ENCODE peak calls at places on chromosomes 3 and 15, in five cellular contexts. F, R, A, I and S are unnamed samples.

GRCh38 chr15:100189849-100190248 is 151.9 kb downstream of the ADAMTS17 start:
- DNase-seq in F (no peak), R (no peak), A (no peak), I (no peak), S (no peak)

GRCh38 chr15:53978248-53978906 is at the start of gene UNC13C:
- DNase-seq in F (peak; percentile 7), R (peak; percentile 25), A (no peak), I (peak; percentile 21), S (no peak)

GRCh38 chr3:68055238-68055637 is 400.8 kb upstream of the SUCLG2 start:
- DNase-seq in F (no peak), R (no peak), A (no peak), I (no peak), S (no peak)

GRCh38 chr3:123576119-123576518 is 8.7 kb downstream of the HACD2 start:
- DNase-seq in F (no peak), R (peak; percentile 67), A (no peak), I (no peak), S (no peak)

GRCh38 chr3:112519424-112520001 is 20.2 kb upstream of the BTLA start:
- DNase-seq in F (peak; percentile 14), R (peak; percentile 79), A (peak; percentile 36), I (peak; percentile 73), S (peak; percentile 79)

GRCh38 chr3:51024765-51025681 is 350.3 kb downstream of the DOCK3 start:
- DNase-seq in F (peak; percentile 60), R (no peak), A (no peak), I (no peak), S (peak; percentile 15)

GRCh38 chr3:102531686-102532085 is 96.9 kb downstream of the ZPLD1 start:
- DNase-seq in F (no peak), R (no peak), A (no peak), I (no peak), S (no peak)

GRCh38 chr15:34336333-34336732 is 1.2 kb downstream of the SLC12A6 start:
- DNase-seq in F (peak; percentile 24), R (no peak), A (no peak), I (no peak), S (no peak)

GRCh38 chr15:48250640-48251076 is 44.6 kb downstream of the SLC12A1 start:
- DNase-seq in F (peak; percentile 12), R (peak; percentile 83), A (peak; percentile 56), I (peak; percentile 67), S (peak; percentile 26)

GRCh38 chr15:41417418-41417811 is 520 bp downstream of the RTF1 start:
- DNase-seq in F (peak; percentile 45), R (peak; percentile 53), A (no peak), I (peak; percentile 16), S (no peak)

GRCh38 chr3:42711491-42712343 is 9.1 kb upstream of the HHATL start:
- DNase-seq in F (no peak), R (peak; percentile 17), A (no peak), I (peak; percentile 12), S (no peak)

DNA sequence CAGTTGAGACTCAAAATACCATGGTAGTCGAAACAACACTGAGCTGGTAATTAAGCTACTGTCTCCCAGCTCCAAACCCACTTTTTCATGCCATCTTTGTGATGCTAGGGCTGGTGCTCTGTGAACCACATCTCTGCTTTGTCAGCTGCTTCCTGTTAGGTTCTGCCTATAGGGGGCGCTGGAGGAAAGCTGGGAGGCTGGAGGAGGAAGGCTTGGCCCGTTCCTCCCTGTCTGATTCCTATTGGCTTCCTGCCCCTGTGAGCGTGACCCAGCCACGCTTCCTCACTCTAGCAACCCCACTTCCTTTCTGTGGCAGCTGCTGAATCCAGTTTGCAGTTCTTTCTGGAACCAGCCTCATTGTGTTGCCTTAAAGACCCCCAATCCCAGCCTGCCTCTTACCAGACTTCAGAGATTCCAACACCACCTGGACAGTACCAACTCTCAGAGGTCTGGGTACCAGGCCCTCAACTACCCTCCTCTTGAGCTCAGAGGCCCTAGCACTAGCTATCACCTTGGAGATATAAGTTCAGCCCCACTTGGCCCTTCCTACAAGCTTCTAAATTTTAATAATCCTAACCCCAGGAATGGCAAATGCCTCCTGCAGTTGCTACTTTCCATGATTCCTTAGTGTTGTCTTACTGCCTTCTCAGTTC is 120.9 kb downstream of the ERC2 start:
- DNase-seq in F (peak; percentile 10), R (no peak), A (no peak), I (peak; percentile 14), S (no peak)
- TF ChIP-seq CTCF in F (no peak), R (peak; percentile 5), A (peak; percentile 32), I (peak; percentile 8), S (peak; percentile 62)

GRCh38 chr3:113629941-113630340 is 66.5 kb downstream of the USF3 start:
- DNase-seq in F (peak; percentile 28), R (no peak), A (no peak), I (no peak), S (no peak)
- H3K4me3 ChIP-seq in F (no peak overlapping the region), R (no peak overlapping the region), A (no peak overlapping the region), I (no peak overlapping the region), S (no peak overlapping the region)

DNA sequence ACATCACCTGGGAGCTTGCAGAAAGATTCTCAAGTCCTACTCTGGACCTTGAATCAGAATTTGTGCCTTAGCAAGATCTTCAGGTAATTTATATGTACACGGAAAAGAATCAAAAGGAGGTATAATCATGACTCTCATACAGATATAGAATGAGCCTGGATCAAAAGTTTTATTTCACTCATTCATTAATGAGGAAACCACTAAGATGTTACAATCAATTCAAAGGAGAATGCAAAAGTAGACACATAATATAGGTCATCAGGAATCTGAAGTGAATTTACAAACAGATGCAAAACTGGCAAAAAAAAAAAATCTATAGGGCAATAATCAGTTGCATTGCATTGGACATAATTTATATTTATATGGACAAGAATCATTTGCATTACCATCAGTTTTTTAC is 195.4 kb upstream of the TLE3 start:
- DNase-seq in F (no peak), R (no peak), A (no peak), I (no peak), S (no peak)
- TF ChIP-seq CTCF in F (no peak), R (no peak), A (no peak), I (no peak), S (no peak)

GRCh38 chr3:127352612-127353011 is 64.8 kb upstream of the PRR20G start:
- DNase-seq in F (no peak), R (no peak), A (no peak), I (no peak), S (no peak)

GRCh38 chr3:127351775-127352350 is 64.0 kb upstream of the PRR20G start:
- DNase-seq in F (no peak), R (no peak), A (no peak), I (no peak), S (no peak)

GRCh38 chr3:127351350-127351749 is 63.5 kb upstream of the PRR20G start:
- DNase-seq in F (no peak), R (no peak), A (no peak), I (no peak), S (no peak)

GRCh38 chr3:127349501-127350171 is 61.8 kb upstream of the PRR20G start:
- DNase-seq in F (no peak), R (no peak), A (no peak), I (no peak), S (no peak)

DNA sequence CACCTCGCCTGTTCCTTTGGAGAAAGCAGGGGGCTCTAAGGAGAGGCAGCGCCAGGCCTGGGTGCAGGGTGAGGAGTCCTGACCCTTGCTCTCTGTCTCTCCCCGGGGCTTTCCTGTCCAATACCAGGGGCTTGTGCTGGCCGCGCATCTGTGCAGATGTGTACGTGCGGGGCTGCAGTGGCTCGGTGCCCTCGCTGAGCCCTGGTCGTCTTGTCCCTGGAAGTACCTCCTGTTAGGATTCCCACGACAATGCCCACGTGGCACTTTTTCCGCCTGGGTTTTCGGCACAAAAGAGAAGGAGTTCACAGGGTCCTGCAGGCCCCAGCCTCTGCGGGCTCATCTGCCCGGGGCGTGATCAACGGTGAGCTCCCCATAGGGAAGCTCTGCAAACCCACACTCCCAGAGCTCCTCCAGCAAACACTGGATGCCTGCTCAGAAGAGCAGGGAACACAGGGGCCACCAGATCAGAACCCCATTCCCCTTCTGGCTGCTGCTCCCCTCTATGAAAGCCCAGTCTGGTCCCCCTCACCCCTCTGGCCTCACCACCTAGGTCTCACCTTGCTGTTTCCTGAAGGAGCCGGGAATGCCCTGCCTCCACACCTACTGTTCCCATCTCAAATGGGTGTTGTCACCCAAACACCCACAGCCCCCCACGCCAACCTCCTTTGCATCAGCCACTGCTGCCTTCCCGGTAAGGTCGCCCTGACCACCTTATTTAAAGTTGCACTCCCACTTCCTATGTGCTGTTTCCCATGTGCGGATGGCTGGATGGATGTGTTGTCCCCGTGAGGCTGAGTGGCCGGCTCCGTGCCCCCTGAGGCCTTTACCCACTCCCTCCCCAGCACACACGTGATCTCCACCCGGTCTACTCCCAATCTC is 62.6 kb upstream of the PRR20G start:
- DNase-seq in F (no peak), R (no peak), A (no peak), I (no peak), S (no peak)
- H3K4me3 ChIP-seq in F (no peak overlapping the region), R (no peak overlapping the region), A (no peak overlapping the region), I (no peak overlapping the region), S (no peak overlapping the region)

DNA sequence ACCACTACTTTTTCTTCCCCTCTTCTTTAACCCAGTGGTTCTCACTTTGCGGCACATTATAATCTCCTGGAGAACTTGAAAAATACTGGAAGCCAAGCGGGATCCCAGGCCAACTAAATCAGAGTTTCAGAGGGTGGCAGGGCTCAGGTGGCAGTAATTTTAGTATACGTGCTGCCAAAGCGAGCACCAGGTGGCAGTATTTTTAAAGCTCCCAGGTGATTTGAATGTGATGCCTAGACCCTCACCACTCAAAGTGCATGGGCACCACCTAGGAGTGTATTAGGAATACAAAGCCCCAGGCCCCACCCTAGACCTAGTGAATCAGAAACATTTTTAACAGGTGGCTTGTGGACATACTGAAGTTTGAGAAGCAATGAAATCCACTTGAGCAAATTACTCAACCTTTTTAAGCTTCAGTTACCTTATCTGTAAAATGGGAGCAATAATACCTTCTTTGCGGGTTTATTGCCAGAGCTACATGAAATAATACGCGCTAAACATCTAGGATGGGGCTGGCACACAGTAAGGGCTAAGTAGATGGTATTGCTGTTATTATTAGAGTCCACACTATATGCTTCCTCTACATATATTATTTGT is 8.3 kb downstream of the B3GALNT1 start:
- DNase-seq in F (no peak), R (peak; percentile 20), A (no peak), I (peak; percentile 14), S (no peak)
- TF ChIP-seq CTCF in F (no peak), R (no peak), A (peak; percentile 81), I (peak; percentile 42), S (peak; percentile 41)

GRCh38 chr15:74428970-74429783 is 4.6 kb downstream of the SEMA7A start:
- DNase-seq in F (no peak), R (no peak), A (no peak), I (no peak), S (no peak)

GRCh38 chr15:74431645-74432044 is 2.1 kb downstream of the SEMA7A start:
- DNase-seq in F (no peak), R (peak; percentile 35), A (no peak), I (no peak), S (no peak)

GRCh38 chr15:74429784-74430141 is 4.0 kb downstream of the SEMA7A start:
- DNase-seq in F (no peak), R (no peak), A (no peak), I (no peak), S (no peak)

GRCh38 chr15:74431116-74431515 is 2.6 kb downstream of the SEMA7A start:
- DNase-seq in F (no peak), R (peak; percentile 6), A (no peak), I (no peak), S (no peak)

GRCh38 chr15:74430510-74430951 is 3.2 kb downstream of the SEMA7A start:
- DNase-seq in F (no peak), R (peak; percentile 20), A (no peak), I (no peak), S (no peak)
- H3K4me3 ChIP-seq in F (no peak overlapping the region), R (peak overlapping the region; percentile 88), A (no peak overlapping the region), I (no peak overlapping the region), S (peak overlapping the region; percentile 92)